ENCODE peak calls at places on chromosomes 16 and 17, in seven cellular contexts. One of them, this sample, is unnamed.

GRCh38 chr16:30992381-30992780 is 7.4 kb downstream of the HSD3B7 start:
- DNase-seq in GM12892: no peak
- DNase-seq in Peyer's patch: no peak
- DNase-seq in tibial nerve: no peak
- DNase-seq in adrenal gland: no peak
- DNase-seq in lower leg skin: no peak
- DNase-seq in uterus: no peak
- DNase-seq in this sample: no peak

GRCh38 chr17:49823614-49824013 is 24.3 kb downstream of the TAC4 start:
- DNase-seq in adrenal gland: no peak
- DNase-seq in uterus: no peak
- DNase-seq in lower leg skin: no peak
- DNase-seq in GM12892: no peak
- DNase-seq in Peyer's patch: no peak
- DNase-seq in tibial nerve: no peak
- DNase-seq in this sample: no peak

GRCh38 chr16:9102379-9102778 is 10.9 kb downstream of the HAPSTR1 start:
- DNase-seq in GM12892: no peak
- DNase-seq in uterus: no peak
- DNase-seq in lower leg skin: no peak
- DNase-seq in tibial nerve: no peak
- DNase-seq in Peyer's patch: no peak
- DNase-seq in adrenal gland: no peak
- DNase-seq in this sample: peak

GRCh38 chr16:23837553-23838308 is 1.9 kb downstream of the PRKCB start:
- DNase-seq in lower leg skin: no peak
- DNase-seq in adrenal gland: no peak
- DNase-seq in GM12892: no peak
- DNase-seq in uterus: no peak
- DNase-seq in Peyer's patch: no peak
- DNase-seq in tibial nerve: no peak
- DNase-seq in this sample: no peak

GRCh38 chr16:54812229-54812628 is 118.4 kb upstream of the IRX5 start:
- DNase-seq in tibial nerve: no peak
- DNase-seq in Peyer's patch: no peak
- DNase-seq in lower leg skin: no peak
- DNase-seq in adrenal gland: no peak
- DNase-seq in GM12892: no peak
- DNase-seq in uterus: no peak
- DNase-seq in this sample: no peak

GRCh38 chr17:488993-489757 is 136.6 kb upstream of the RPH3AL start:
- DNase-seq in uterus: no peak
- DNase-seq in Peyer's patch: peak
- DNase-seq in GM12892: no peak
- DNase-seq in tibial nerve: no peak
- DNase-seq in adrenal gland: no peak
- DNase-seq in lower leg skin: no peak
- DNase-seq in this sample: no peak

GRCh38 chr17:46873941-46874645 is 22.7 kb downstream of the WNT9B start:
- DNase-seq in GM12892: no peak
- DNase-seq in tibial nerve: no peak
- DNase-seq in Peyer's patch: no peak
- DNase-seq in adrenal gland: no peak
- DNase-seq in uterus: no peak
- DNase-seq in lower leg skin: no peak
- DNase-seq in this sample: no peak

GRCh38 chr16:55471448-55472097 is 7.4 kb upstream of the MMP2 start:
- DNase-seq in tibial nerve: no peak
- DNase-seq in adrenal gland: no peak
- DNase-seq in GM12892: no peak
- DNase-seq in uterus: no peak
- DNase-seq in Peyer's patch: no peak
- DNase-seq in lower leg skin: peak
- DNase-seq in this sample: no peak

GRCh38 chr17:6761817-6762216 is 6.0 kb downstream of the XAF1 start:
- DNase-seq in lower leg skin: no peak
- DNase-seq in adrenal gland: no peak
- DNase-seq in Peyer's patch: no peak
- DNase-seq in tibial nerve: no peak
- DNase-seq in GM12892: no peak
- DNase-seq in uterus: no peak
- DNase-seq in this sample: no peak

GRCh38 chr16:85166281-85166680 is 54.0 kb upstream of the CIBAR2 start:
- DNase-seq in tibial nerve: no peak
- DNase-seq in lower leg skin: no peak
- DNase-seq in GM12892: no peak
- DNase-seq in Peyer's patch: no peak
- DNase-seq in adrenal gland: no peak
- DNase-seq in uterus: no peak
- DNase-seq in this sample: no peak

GRCh38 chr17:78416311-78416711 is 37.9 kb downstream of the PGS1 start:
- DNase-seq in tibial nerve: no peak
- DNase-seq in GM12892: no peak
- DNase-seq in adrenal gland: peak
- DNase-seq in lower leg skin: no peak
- DNase-seq in uterus: no peak
- DNase-seq in Peyer's patch: peak
- DNase-seq in this sample: no peak

GRCh38 chr17:4944554-4945175 is 3.7 kb downstream of the PFN1 start:
- DNase-seq in uterus: no peak
- DNase-seq in tibial nerve: no peak
- DNase-seq in Peyer's patch: no peak
- DNase-seq in lower leg skin: no peak
- DNase-seq in GM12892: no peak
- DNase-seq in adrenal gland: no peak
- DNase-seq in this sample: no peak

GRCh38 chr17:10652984-10653680 is 4.0 kb downstream of the MYH3 start:
- DNase-seq in Peyer's patch: no peak
- DNase-seq in GM12892: no peak
- DNase-seq in tibial nerve: no peak
- DNase-seq in adrenal gland: no peak
- DNase-seq in uterus: no peak
- DNase-seq in lower leg skin: no peak
- DNase-seq in this sample: no peak

GRCh38 chr17:33262724-33263123 is 30.4 kb downstream of the ASIC2 start:
- DNase-seq in tibial nerve: no peak
- DNase-seq in uterus: no peak
- DNase-seq in Peyer's patch: no peak
- DNase-seq in GM12892: no peak
- DNase-seq in lower leg skin: no peak
- DNase-seq in adrenal gland: no peak
- DNase-seq in this sample: no peak

GRCh38 chr17:19592316-19592715 is 56.2 kb upstream of the ALDH3A2 start:
- DNase-seq in lower leg skin: peak
- DNase-seq in Peyer's patch: no peak
- DNase-seq in tibial nerve: no peak
- DNase-seq in GM12892: no peak
- DNase-seq in uterus: no peak
- DNase-seq in adrenal gland: no peak
- DNase-seq in this sample: no peak

GRCh38 chr17:68581863-68582645 is 19.1 kb downstream of the FAM20A start:
- DNase-seq in Peyer's patch: no peak
- DNase-seq in GM12892: no peak
- DNase-seq in uterus: no peak
- DNase-seq in tibial nerve: no peak
- DNase-seq in adrenal gland: no peak
- DNase-seq in lower leg skin: no peak
- DNase-seq in this sample: no peak

GRCh38 chr16:67928147-67928546 is 3.5 kb downstream of the CTRL start:
- DNase-seq in GM12892: no peak
- DNase-seq in Peyer's patch: no peak
- DNase-seq in tibial nerve: no peak
- DNase-seq in adrenal gland: no peak
- DNase-seq in lower leg skin: no peak
- DNase-seq in uterus: no peak
- DNase-seq in this sample: no peak

GRCh38 chr16:70490261-70490660 is 33.1 kb downstream of the COG4 start:
- DNase-seq in adrenal gland: no peak
- DNase-seq in lower leg skin: no peak
- DNase-seq in uterus: no peak
- DNase-seq in tibial nerve: no peak
- DNase-seq in Peyer's patch: no peak
- DNase-seq in GM12892: no peak
- DNase-seq in this sample: no peak

GRCh38 chr16:87384162-87384999 is 805 bp upstream of the FBXO31 start:
- DNase-seq in GM12892: peak
- DNase-seq in adrenal gland: no peak
- DNase-seq in uterus: no peak
- DNase-seq in Peyer's patch: peak
- DNase-seq in tibial nerve: no peak
- DNase-seq in lower leg skin: no peak
- DNase-seq in this sample: peak

GRCh38 chr17:28901866-28902818 is 737 bp downstream of the DHRS13 start:
- DNase-seq in GM12892: no peak
- DNase-seq in Peyer's patch: peak
- DNase-seq in tibial nerve: no peak
- DNase-seq in lower leg skin: no peak
- DNase-seq in adrenal gland: peak
- DNase-seq in uterus: peak
- DNase-seq in this sample: peak

GRCh38 chr16:14337303-14338191 is 266.4 kb downstream of the MRTFB start:
- DNase-seq in lower leg skin: no peak
- DNase-seq in adrenal gland: no peak
- DNase-seq in tibial nerve: no peak
- DNase-seq in Peyer's patch: no peak
- DNase-seq in uterus: no peak
- DNase-seq in GM12892: no peak
- DNase-seq in this sample: no peak
- TF ChIP-seq POLR2A in lower leg skin: no peak
- TF ChIP-seq POLR2A in adrenal gland: no peak
- TF ChIP-seq POLR2A in tibial nerve: no peak
- TF ChIP-seq POLR2A in Peyer's patch: no peak
- TF ChIP-seq POLR2A in uterus: no peak
- TF ChIP-seq POLR2A in GM12892: no peak
- TF ChIP-seq POLR2A in this sample: no peak

GRCh38 chr17:45873728-45874127 is 20.6 kb upstream of the MAPT start:
- DNase-seq in Peyer's patch: no peak
- DNase-seq in uterus: no peak
- DNase-seq in adrenal gland: no peak
- DNase-seq in GM12892: no peak
- DNase-seq in lower leg skin: no peak
- DNase-seq in tibial nerve: no peak
- DNase-seq in this sample: no peak
- TF ChIP-seq POLR2A in Peyer's patch: no peak
- TF ChIP-seq POLR2A in uterus: no peak
- TF ChIP-seq POLR2A in adrenal gland: no peak
- TF ChIP-seq POLR2A in GM12892: no peak
- TF ChIP-seq POLR2A in lower leg skin: no peak
- TF ChIP-seq POLR2A in tibial nerve: no peak
- TF ChIP-seq POLR2A in this sample: no peak

GRCh38 chr17:57988301-57989010 is 402 bp upstream of the VEZF1 start:
- DNase-seq in uterus: peak
- DNase-seq in tibial nerve: peak
- DNase-seq in adrenal gland: peak
- DNase-seq in Peyer's patch: peak
- DNase-seq in GM12892: peak
- DNase-seq in lower leg skin: peak
- DNase-seq in this sample: peak
- TF ChIP-seq POLR2A in uterus: no peak
- TF ChIP-seq POLR2A in tibial nerve: no peak
- TF ChIP-seq POLR2A in adrenal gland: no peak
- TF ChIP-seq POLR2A in Peyer's patch: peak
- TF ChIP-seq POLR2A in GM12892: peak
- TF ChIP-seq POLR2A in lower leg skin: no peak
- TF ChIP-seq POLR2A in this sample: peak

DNA sequence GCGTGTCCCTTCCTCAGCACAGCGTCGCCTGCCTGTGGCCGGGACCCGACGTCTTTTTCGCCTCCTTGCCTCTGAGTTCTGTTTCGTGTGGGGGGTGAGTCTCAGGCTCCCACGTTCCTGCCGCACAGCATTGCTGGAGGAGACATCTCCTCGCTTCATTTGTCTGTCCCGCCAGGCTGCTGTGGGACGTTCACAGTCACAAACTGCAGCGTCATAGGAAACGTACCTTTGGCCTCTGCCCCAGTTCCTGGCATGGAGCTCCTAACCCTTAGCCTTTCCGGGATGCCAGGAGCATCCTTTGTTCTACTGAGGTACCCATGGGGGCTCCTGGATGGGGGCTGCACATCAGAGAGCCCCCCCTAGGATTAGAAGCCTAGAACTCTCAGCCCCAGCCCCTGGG is 18.2 kb upstream of the CBFA2T3 start:
- DNase-seq in Peyer's patch: no peak
- DNase-seq in GM12892: no peak
- DNase-seq in uterus: no peak
- DNase-seq in adrenal gland: no peak
- DNase-seq in tibial nerve: no peak
- DNase-seq in lower leg skin: no peak
- DNase-seq in this sample: no peak
- TF ChIP-seq POLR2A in Peyer's patch: no peak
- TF ChIP-seq POLR2A in GM12892: no peak
- TF ChIP-seq POLR2A in uterus: no peak
- TF ChIP-seq POLR2A in adrenal gland: no peak
- TF ChIP-seq POLR2A in tibial nerve: no peak
- TF ChIP-seq POLR2A in lower leg skin: no peak
- TF ChIP-seq POLR2A in this sample: no peak